ENCODE peak calls at places on chromosomes 1 and 21, in seven cellular contexts. V, L, C, F, J, Z and S are unnamed samples.

GRCh38 chr21:14405225-14405624 is 22.3 kb upstream of the HSPA13 start:
- DNase-seq in V (no peak), L (no peak), C (no peak), F (no peak), J (no peak), Z (no peak), S (no peak)

GRCh38 chr1:51644533-51645197 is 27.8 kb downstream of the OSBPL9 start:
- DNase-seq in V (no peak), L (no peak), C (no peak), F (no peak), J (peak; percentile 73), Z (no peak), S (no peak)

GRCh38 chr1:43994794-43995790 is 3.7 kb downstream of the CCDC24 start:
- DNase-seq in V (no peak), L (no peak), C (peak; percentile 74), F (no peak), J (no peak), Z (no peak), S (no peak)

GRCh38 chr1:231677442-231677841 is 50.9 kb downstream of the DISC1 start:
- DNase-seq in V (no peak), L (no peak), C (no peak), F (no peak), J (no peak), Z (no peak), S (no peak)

GRCh38 chr1:203166192-203166940 is 9.3 kb downstream of the MYBPH start:
- DNase-seq in V (no peak), L (no peak), C (no peak), F (no peak), J (no peak), Z (no peak), S (peak; percentile 68)

GRCh38 chr1:111364690-111365089 is 62.8 kb downstream of the OVGP1 start:
- DNase-seq in V (no peak), L (no peak), C (no peak), F (no peak), J (no peak), Z (no peak), S (no peak)

GRCh38 chr1:6408023-6408422 is 11.7 kb downstream of the HES2 start:
- DNase-seq in V (no peak), L (no peak), C (no peak), F (no peak), J (no peak), Z (no peak), S (no peak)

GRCh38 chr1:230495891-230496385 is 69.8 kb upstream of the PGBD5 start:
- DNase-seq in V (no peak), L (no peak), C (no peak), F (no peak), J (no peak), Z (no peak), S (no peak)

GRCh38 chr1:62070384-62071011 is 124.2 kb upstream of the L1TD1 start:
- DNase-seq in V (no peak), L (no peak), C (no peak), F (peak; percentile 10), J (peak; percentile 15), Z (no peak), S (no peak)

GRCh38 chr1:65791860-65792670 is 630 bp upstream of the PDE4B start:
- DNase-seq in V (no peak), L (no peak), C (peak; percentile 30), F (no peak), J (no peak), Z (no peak), S (no peak)

GRCh38 chr21:15774590-15774989 is 44.8 kb downstream of the USP25 start:
- DNase-seq in V (no peak), L (no peak), C (no peak), F (no peak), J (peak; percentile 42), Z (no peak), S (no peak)

GRCh38 chr1:84300991-84301758 is at the start of gene SAMD13:
- DNase-seq in V (no peak), L (peak; percentile 88), C (no peak), F (no peak), J (peak; percentile 43), Z (peak; percentile 44), S (peak; percentile 36)

GRCh38 chr1:104402178-104402577 is 652.5 kb downstream of the AMY1C start:
- DNase-seq in V (no peak), L (no peak), C (no peak), F (no peak), J (no peak), Z (no peak), S (no peak)

GRCh38 chr1:205585169-205585834 is 46.5 kb downstream of the ELK4 start:
- DNase-seq in V (no peak), L (no peak), C (no peak), F (no peak), J (no peak), Z (no peak), S (no peak)

GRCh38 chr1:25806418-25806817 is 6.4 kb downstream of the SELENON start:
- DNase-seq in V (no peak), L (peak; percentile 61), C (no peak), F (no peak), J (no peak), Z (no peak), S (no peak)

GRCh38 chr1:160708118-160708517 is 3.5 kb downstream of the CD48 start:
- DNase-seq in V (no peak), L (no peak), C (no peak), F (no peak), J (no peak), Z (no peak), S (no peak)

GRCh38 chr1:235972316-235973090 is 92.4 kb downstream of the NID1 start:
- DNase-seq in V (no peak), L (no peak), C (no peak), F (peak; percentile 68), J (peak; percentile 87), Z (no peak), S (no peak)

GRCh38 chr1:2523191-2523890 is 3.1 kb downstream of the PANK4 start:
- DNase-seq in V (no peak), L (no peak), C (peak; percentile 50), F (no peak), J (no peak), Z (no peak), S (no peak)

GRCh38 chr1:2522230-2522629 is 4.2 kb downstream of the PANK4 start:
- DNase-seq in V (no peak), L (no peak), C (no peak), F (no peak), J (no peak), Z (no peak), S (no peak)

GRCh38 chr1:2525524-2525895 is 886 bp downstream of the PANK4 start:
- DNase-seq in V (no peak), L (no peak), C (no peak), F (no peak), J (no peak), Z (no peak), S (no peak)

GRCh38 chr1:2525896-2526823 is at the start of gene PANK4:
- DNase-seq in V (peak; percentile 92), L (peak; percentile 97), C (peak; percentile 91), F (peak; percentile 59), J (peak; percentile 84), Z (peak; percentile 94), S (peak; percentile 95)

GRCh38 chr1:2523891-2524609 is 2.3 kb downstream of the PANK4 start:
- DNase-seq in V (no peak), L (no peak), C (no peak), F (no peak), J (no peak), Z (no peak), S (no peak)
- TF ChIP-seq CTCF in V (no peak), L (no peak), C (no peak), F (no peak), J (no peak), Z (no peak), S (no peak)

GRCh38 chr21:38951095-38951745 is 145.5 kb downstream of the ETS2 start:
- DNase-seq in V (no peak), L (no peak), C (no peak), F (no peak), J (no peak), Z (no peak), S (no peak)

GRCh38 chr21:38950388-38951094 is 144.8 kb downstream of the ETS2 start:
- DNase-seq in V (no peak), L (no peak), C (no peak), F (no peak), J (peak; percentile 68), Z (no peak), S (peak; percentile 87)

GRCh38 chr21:38945536-38946245 is 140.0 kb downstream of the ETS2 start:
- DNase-seq in V (no peak), L (no peak), C (peak; percentile 63), F (no peak), J (no peak), Z (no peak), S (no peak)

GRCh38 chr21:38948377-38948776 is 142.6 kb downstream of the ETS2 start:
- DNase-seq in V (no peak), L (no peak), C (no peak), F (no peak), J (peak; percentile 7), Z (no peak), S (no peak)

DNA sequence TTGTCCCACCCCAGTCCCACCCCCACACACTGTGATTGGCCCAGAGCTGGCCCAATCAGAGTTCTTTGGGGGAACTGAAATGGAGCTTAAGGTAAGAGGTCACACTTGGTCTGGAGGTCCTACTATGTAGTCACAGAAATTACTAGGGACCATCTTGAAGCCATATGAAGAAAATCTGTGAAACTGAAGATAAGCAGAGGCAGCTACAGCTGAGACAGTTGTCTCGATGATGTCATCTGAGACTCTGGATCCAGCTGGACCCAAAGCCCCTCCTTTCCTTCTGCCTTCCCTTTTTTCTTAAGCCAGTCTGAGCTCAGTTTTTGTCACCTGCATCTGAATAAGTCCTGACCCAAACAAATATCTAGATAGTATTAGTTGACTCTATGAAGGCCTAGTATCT is 143.3 kb downstream of the ETS2 start:
- DNase-seq in V (no peak), L (no peak), C (no peak), F (no peak), J (no peak), Z (no peak), S (no peak)
- TF ChIP-seq CTCF in V (no peak), L (no peak), C (no peak), F (no peak), J (no peak), Z (no peak), S (no peak)

GRCh38 chr1:105459759-105460158 is 1596.7 kb upstream of the PRMT6 start:
- DNase-seq in V (no peak), L (no peak), C (no peak), F (no peak), J (no peak), Z (no peak), S (no peak)

GRCh38 chr1:105467549-105467948 is 1588.9 kb upstream of the PRMT6 start:
- DNase-seq in V (no peak), L (no peak), C (no peak), F (no peak), J (no peak), Z (no peak), S (no peak)

DNA sequence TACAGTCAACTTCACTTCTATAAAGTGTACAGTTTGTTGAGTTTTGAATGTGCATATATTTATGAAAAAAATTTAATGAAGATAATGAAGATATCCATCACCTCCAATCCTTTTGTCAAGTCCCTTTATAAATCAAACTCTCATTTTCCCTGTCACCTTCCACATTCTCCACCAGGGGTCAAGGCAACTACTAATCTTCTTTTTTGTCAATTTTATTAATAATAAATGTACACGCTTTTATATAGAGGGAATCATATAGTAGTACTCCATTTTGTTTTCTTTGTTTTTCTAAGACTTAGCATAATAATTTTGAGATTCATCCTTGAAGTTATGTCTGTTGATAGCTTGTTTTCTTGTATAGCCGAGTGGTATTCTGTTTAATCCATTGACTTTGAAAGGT is 1594.2 kb upstream of the PRMT6 start:
- DNase-seq in V (no peak), L (no peak), C (no peak), F (no peak), J (no peak), Z (no peak), S (no peak)
- TF ChIP-seq CTCF in V (peak; percentile 61), L (no peak), C (no peak), F (no peak), J (peak; percentile 50), Z (no peak), S (no peak)

GRCh38 chr1:225824522-225824921 is 14.6 kb downstream of the EPHX1 start:
- DNase-seq in V (no peak), L (no peak), C (no peak), F (no peak), J (no peak), Z (no peak), S (no peak)
- TF ChIP-seq CTCF in V (no peak), L (no peak), C (no peak), F (no peak), J (no peak), Z (no peak), S (no peak)